ENCODE peak calls at places on chromosomes 7 and 10, in four cellular contexts. One of them, this sample, is unnamed.

GRCh38 chr7:131501422-131501821 is 55.0 kb downstream of the PODXL start:
- DNase-seq in H1: no peak
- DNase-seq in HCT116: no peak
- DNase-seq in SK-N-SH: no peak
- DNase-seq in this sample: no peak

GRCh38 chr10:3803884-3804741 is 19.1 kb upstream of the KLF6 start:
- DNase-seq in HCT116: no peak
- DNase-seq in SK-N-SH: no peak
- DNase-seq in H1: no peak
- DNase-seq in this sample: no peak

GRCh38 chr10:95289003-95289920 is 1.5 kb downstream of the PDLIM1 start:
- DNase-seq in HCT116: no peak
- DNase-seq in H1: no peak
- DNase-seq in SK-N-SH: no peak
- DNase-seq in this sample: peak; percentile 15

GRCh38 chr7:155204744-155205367 is 92.8 kb upstream of the INSIG1 start:
- DNase-seq in H1: no peak
- DNase-seq in SK-N-SH: no peak
- DNase-seq in HCT116: no peak
- DNase-seq in this sample: no peak

GRCh38 chr10:22343761-22344160 is 1.5 kb upstream of the SPAG6 start:
- DNase-seq in SK-N-SH: no peak
- DNase-seq in H1: no peak
- DNase-seq in HCT116: no peak
- DNase-seq in this sample: no peak

GRCh38 chr10:119412244-119412750 is 130.2 kb downstream of the RGS10 start:
- DNase-seq in SK-N-SH: peak; percentile 96
- DNase-seq in HCT116: no peak
- DNase-seq in H1: no peak
- DNase-seq in this sample: no peak

GRCh38 chr7:138865843-138866242 is 67.8 kb upstream of the ATP6V0A4 start:
- DNase-seq in H1: no peak
- DNase-seq in SK-N-SH: no peak
- DNase-seq in HCT116: no peak
- DNase-seq in this sample: no peak

GRCh38 chr10:84197643-84198042 is 3.3 kb downstream of the CDHR1 start:
- DNase-seq in HCT116: no peak
- DNase-seq in SK-N-SH: no peak
- DNase-seq in H1: no peak
- DNase-seq in this sample: no peak

GRCh38 chr7:134552105-134552504 is 3.2 kb downstream of the AKR1B15 start:
- DNase-seq in HCT116: no peak
- DNase-seq in H1: no peak
- DNase-seq in SK-N-SH: no peak
- DNase-seq in this sample: no peak

GRCh38 chr7:23687011-23687410 is 7.0 kb downstream of the FAM221A start:
- DNase-seq in H1: no peak
- DNase-seq in HCT116: no peak
- DNase-seq in SK-N-SH: no peak
- DNase-seq in this sample: peak; percentile 44

GRCh38 chr10:82986216-82986615 is 1111.2 kb downstream of the NRG3 start:
- DNase-seq in SK-N-SH: no peak
- DNase-seq in HCT116: no peak
- DNase-seq in H1: no peak
- DNase-seq in this sample: no peak

GRCh38 chr7:22452142-22452763 is 47.7 kb downstream of the STEAP1B start:
- DNase-seq in SK-N-SH: peak; percentile 74
- DNase-seq in H1: peak; percentile 25
- DNase-seq in HCT116: peak; percentile 42
- DNase-seq in this sample: peak; percentile 40

GRCh38 chr10:3330687-3331086 is 158.1 kb upstream of the PITRM1 start:
- DNase-seq in H1: no peak
- DNase-seq in SK-N-SH: no peak
- DNase-seq in HCT116: no peak
- DNase-seq in this sample: no peak

GRCh38 chr10:122419890-122420623 is 34.4 kb upstream of the ARMS2 start:
- DNase-seq in HCT116: no peak
- DNase-seq in H1: no peak
- DNase-seq in SK-N-SH: no peak
- DNase-seq in this sample: no peak

GRCh38 chr7:43044521-43044920 is 67.9 kb upstream of the HECW1 start:
- DNase-seq in SK-N-SH: no peak
- DNase-seq in HCT116: no peak
- DNase-seq in H1: no peak
- DNase-seq in this sample: no peak

GRCh38 chr7:151631149-151631967 is 111.7 kb upstream of the RHEB start:
- DNase-seq in SK-N-SH: no peak
- DNase-seq in H1: no peak
- DNase-seq in HCT116: no peak
- DNase-seq in this sample: peak; percentile 42

GRCh38 chr10:3040069-3040468 is 27.3 kb upstream of the PFKP start:
- DNase-seq in SK-N-SH: no peak
- DNase-seq in H1: no peak
- DNase-seq in HCT116: no peak
- DNase-seq in this sample: no peak

GRCh38 chr7:155405399-155406318 is 52.3 kb upstream of the EN2 start:
- DNase-seq in SK-N-SH: peak; percentile 70
- DNase-seq in HCT116: no peak
- DNase-seq in H1: no peak
- DNase-seq in this sample: peak; percentile 12

GRCh38 chr7:101940830-101941229 is 123.4 kb downstream of the CUX1 start:
- DNase-seq in HCT116: no peak
- DNase-seq in SK-N-SH: no peak
- DNase-seq in H1: peak; percentile 34
- DNase-seq in this sample: no peak

GRCh38 chr7:101943306-101943705 is 125.9 kb downstream of the CUX1 start:
- DNase-seq in HCT116: no peak
- DNase-seq in SK-N-SH: no peak
- DNase-seq in H1: no peak
- DNase-seq in this sample: no peak

GRCh38 chr7:101943889-101944605 is 126.6 kb downstream of the CUX1 start:
- DNase-seq in SK-N-SH: no peak
- DNase-seq in H1: no peak
- DNase-seq in HCT116: no peak
- DNase-seq in this sample: no peak

GRCh38 chr7:101941481-101942383 is 124.3 kb downstream of the CUX1 start:
- DNase-seq in H1: no peak
- DNase-seq in HCT116: peak; percentile 74
- DNase-seq in SK-N-SH: no peak
- DNase-seq in this sample: no peak

DNA sequence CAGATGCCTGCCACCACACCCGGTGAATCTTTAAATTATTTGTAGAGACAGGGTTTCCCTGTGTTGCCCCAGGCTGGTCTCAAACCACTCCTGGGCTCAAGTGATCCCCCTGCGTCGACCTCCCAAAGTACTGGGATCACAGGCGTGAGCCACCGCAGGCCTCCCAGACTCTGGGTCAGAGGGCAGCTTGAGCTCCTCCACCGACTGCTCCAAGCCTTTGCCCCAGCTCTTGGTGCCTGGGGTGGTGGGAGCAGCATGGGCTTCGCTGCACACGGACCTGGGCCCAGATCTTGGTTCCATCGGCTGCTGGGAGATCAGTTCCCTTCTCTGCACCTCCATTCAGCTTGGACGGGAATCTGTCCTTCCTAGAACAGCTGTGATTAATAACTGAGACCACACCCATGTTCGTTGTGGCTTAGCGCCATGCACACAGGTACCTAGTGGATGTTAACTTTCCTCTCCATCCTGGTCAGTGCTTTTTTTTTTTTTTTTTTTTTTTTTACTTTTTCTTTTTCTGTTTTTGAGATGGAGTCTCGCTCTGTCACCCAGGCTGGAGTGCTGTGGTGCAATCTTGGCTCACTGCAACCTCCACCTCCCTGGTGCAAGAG is 125.3 kb downstream of the CUX1 start:
- DNase-seq in HCT116: no peak
- DNase-seq in H1: no peak
- DNase-seq in SK-N-SH: no peak
- DNase-seq in this sample: no peak
- TF ChIP-seq JUND in HCT116: no peak
- TF ChIP-seq JUND in H1: no peak
- TF ChIP-seq JUND in SK-N-SH: no peak
- TF ChIP-seq JUND in this sample: no peak

GRCh38 chr10:79241990-79242619 is 105.2 kb upstream of the PPIF start:
- DNase-seq in H1: no peak
- DNase-seq in SK-N-SH: peak; percentile 83
- DNase-seq in HCT116: no peak
- DNase-seq in this sample: peak; percentile 76

GRCh38 chr10:79238606-79239005 is 108.7 kb upstream of the PPIF start:
- DNase-seq in HCT116: no peak
- DNase-seq in H1: no peak
- DNase-seq in SK-N-SH: no peak
- DNase-seq in this sample: peak; percentile 72

GRCh38 chr10:79241629-79241989 is 105.7 kb upstream of the PPIF start:
- DNase-seq in HCT116: no peak
- DNase-seq in SK-N-SH: no peak
- DNase-seq in H1: no peak
- DNase-seq in this sample: no peak

GRCh38 chr10:79239275-79239779 is 107.9 kb upstream of the PPIF start:
- DNase-seq in HCT116: no peak
- DNase-seq in H1: no peak
- DNase-seq in SK-N-SH: peak; percentile 50
- DNase-seq in this sample: peak; percentile 63

GRCh38 chr10:79239930-79240713 is 107.1 kb upstream of the PPIF start:
- DNase-seq in H1: no peak
- DNase-seq in SK-N-SH: peak; percentile 55
- DNase-seq in HCT116: no peak
- DNase-seq in this sample: peak; percentile 69
- TF ChIP-seq JUND in H1: no peak
- TF ChIP-seq JUND in SK-N-SH: no peak
- TF ChIP-seq JUND in HCT116: no peak
- TF ChIP-seq JUND in this sample: no peak

DNA sequence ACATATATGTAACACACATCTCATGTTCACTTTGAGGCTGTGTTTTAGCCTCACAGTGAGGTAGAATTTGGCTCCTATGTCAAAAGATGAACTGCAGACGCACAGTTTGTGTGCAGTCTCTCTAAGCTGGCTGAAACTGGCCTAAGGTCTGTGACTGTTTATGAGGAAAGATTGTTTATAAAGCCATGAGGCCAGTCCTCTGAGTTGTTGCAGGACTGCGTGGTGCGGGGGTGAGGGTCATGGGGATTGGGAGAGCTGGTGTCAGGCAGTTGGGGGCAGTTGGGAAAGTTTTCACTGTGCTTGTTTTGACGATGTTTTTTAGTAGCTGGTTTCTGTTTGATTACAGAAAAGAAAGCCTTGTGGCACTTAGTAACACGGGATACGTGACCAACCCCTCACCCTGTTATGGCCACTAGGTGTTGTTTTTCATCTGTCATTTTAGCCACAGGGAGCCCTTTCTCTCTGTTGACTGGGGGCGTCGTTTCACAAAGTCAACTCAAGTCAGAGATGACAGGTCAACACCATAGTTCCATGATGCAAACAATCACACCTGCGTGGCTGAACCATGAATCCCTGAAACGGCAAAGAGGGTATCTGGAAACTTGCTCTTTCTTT is 310.9 kb downstream of the CCDC3 start:
- DNase-seq in H1: no peak
- DNase-seq in SK-N-SH: no peak
- DNase-seq in HCT116: no peak
- DNase-seq in this sample: no peak
- TF ChIP-seq JUND in H1: no peak
- TF ChIP-seq JUND in SK-N-SH: no peak
- TF ChIP-seq JUND in HCT116: no peak
- TF ChIP-seq JUND in this sample: no peak

GRCh38 chr7:105934577-105935185 is 28.4 kb upstream of the CDHR3 start:
- DNase-seq in HCT116: peak; percentile 7
- DNase-seq in SK-N-SH: peak; percentile 65
- DNase-seq in H1: peak; percentile 38
- DNase-seq in this sample: peak; percentile 44

GRCh38 chr7:105932835-105933477 is 30.1 kb upstream of the CDHR3 start:
- DNase-seq in SK-N-SH: no peak
- DNase-seq in H1: no peak
- DNase-seq in HCT116: no peak
- DNase-seq in this sample: no peak

GRCh38 chr7:105935250-105935649 is 27.8 kb upstream of the CDHR3 start:
- DNase-seq in HCT116: no peak
- DNase-seq in SK-N-SH: no peak
- DNase-seq in H1: no peak
- DNase-seq in this sample: no peak

GRCh38 chr7:105926131-105926530 is 36.9 kb upstream of the CDHR3 start:
- DNase-seq in SK-N-SH: no peak
- DNase-seq in HCT116: no peak
- DNase-seq in H1: no peak
- DNase-seq in this sample: no peak

GRCh38 chr7:105931179-105931578 is 31.9 kb upstream of the CDHR3 start:
- DNase-seq in SK-N-SH: no peak
- DNase-seq in HCT116: no peak
- DNase-seq in H1: no peak
- DNase-seq in this sample: no peak
- TF ChIP-seq JUND in SK-N-SH: no peak
- TF ChIP-seq JUND in HCT116: no peak
- TF ChIP-seq JUND in H1: no peak
- TF ChIP-seq JUND in this sample: no peak

DNA sequence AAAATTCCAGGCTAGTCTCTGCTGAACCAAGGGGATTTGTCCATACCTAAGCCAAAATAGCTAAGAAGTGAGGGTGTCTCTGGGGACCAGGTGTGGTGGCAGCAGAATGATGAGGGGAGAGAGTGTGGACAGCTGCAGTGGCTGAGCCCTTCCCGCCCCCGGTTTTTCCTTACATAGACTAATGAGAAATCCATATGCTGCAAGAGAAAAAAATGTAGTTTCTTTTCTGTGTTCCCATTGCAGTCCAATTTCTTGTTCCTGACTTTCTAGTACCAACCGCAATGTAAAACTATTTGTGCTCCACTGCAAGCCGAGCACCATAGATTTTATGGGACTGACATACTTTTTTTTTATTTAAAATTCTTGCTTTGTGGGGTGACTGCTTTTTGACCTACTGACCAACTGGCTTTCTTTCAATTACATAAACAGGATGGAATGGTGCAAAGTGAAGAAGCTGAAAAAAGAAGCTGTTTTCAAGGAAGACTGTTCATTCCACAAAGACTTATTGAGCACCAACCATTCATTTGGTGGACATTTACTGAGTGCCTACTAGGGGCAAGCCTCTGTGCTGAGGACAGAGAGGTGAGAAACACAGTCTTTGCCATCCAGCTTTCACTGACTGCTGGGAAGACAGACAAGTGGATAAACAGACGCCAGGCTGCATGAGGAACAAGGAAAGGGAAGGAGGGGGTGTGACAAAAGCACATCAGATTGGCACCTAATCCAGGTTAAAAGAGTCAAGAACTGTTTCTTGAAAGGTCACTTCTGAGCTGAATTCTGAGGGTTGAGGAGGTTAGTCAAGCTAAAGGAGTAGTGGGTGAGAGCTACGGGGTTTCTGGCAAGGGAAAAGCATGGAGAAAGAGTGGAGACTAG is 9.7 kb downstream of the CEP41 start:
- DNase-seq in SK-N-SH: no peak
- DNase-seq in HCT116: no peak
- DNase-seq in H1: no peak
- DNase-seq in this sample: no peak
- TF ChIP-seq JUND in SK-N-SH: no peak
- TF ChIP-seq JUND in HCT116: no peak
- TF ChIP-seq JUND in H1: no peak
- TF ChIP-seq JUND in this sample: no peak

GRCh38 chr7:80532153-80532552 is 20.3 kb upstream of the GNAT3 start:
- DNase-seq in H1: no peak
- DNase-seq in HCT116: no peak
- DNase-seq in SK-N-SH: no peak
- DNase-seq in this sample: no peak
- TF ChIP-seq JUND in H1: no peak
- TF ChIP-seq JUND in HCT116: no peak
- TF ChIP-seq JUND in SK-N-SH: no peak
- TF ChIP-seq JUND in this sample: no peak

GRCh38 chr7:77664715-77665114 is 31.5 kb upstream of the RSBN1L start:
- DNase-seq in SK-N-SH: no peak
- DNase-seq in HCT116: no peak
- DNase-seq in H1: no peak
- DNase-seq in this sample: no peak
- TF ChIP-seq JUND in SK-N-SH: no peak
- TF ChIP-seq JUND in HCT116: no peak
- TF ChIP-seq JUND in H1: no peak
- TF ChIP-seq JUND in this sample: no peak

This sample was measured in T47D.